ENCODE peak calls at places on chromosomes 16 and 17, in four cellular contexts. One of them, this sample, is unnamed.

GRCh38 chr17:82356845-82357355 is 2.1 kb upstream of the TEX19 start:
- DNase-seq in T1000: no peak
- DNase-seq in glomerular endothelial cell: no peak
- DNase-seq in activated CD8-positive, alpha-beta memory T cell treated with anti-CD3 and anti-CD28 coated beads, Interleukin-2, amount 50 U/mL, for 48 hours: no peak
- DNase-seq in this sample: peak; percentile 77

GRCh38 chr16:10297341-10298006 is 88.4 kb upstream of the ATF7IP2 start:
- DNase-seq in activated CD8-positive, alpha-beta memory T cell treated with anti-CD3 and anti-CD28 coated beads, Interleukin-2, amount 50 U/mL, for 48 hours: no peak
- DNase-seq in T1000: no peak
- DNase-seq in glomerular endothelial cell: no peak
- DNase-seq in this sample: no peak

GRCh38 chr17:40952675-40953074 is 14.1 kb downstream of the KRT39 start:
- DNase-seq in activated CD8-positive, alpha-beta memory T cell treated with anti-CD3 and anti-CD28 coated beads, Interleukin-2, amount 50 U/mL, for 48 hours: no peak
- DNase-seq in glomerular endothelial cell: no peak
- DNase-seq in T1000: no peak
- DNase-seq in this sample: no peak

GRCh38 chr17:76384987-76385891 is 830 bp downstream of the SPHK1 start:
- DNase-seq in glomerular endothelial cell: no peak
- DNase-seq in T1000: peak; percentile 44
- DNase-seq in activated CD8-positive, alpha-beta memory T cell treated with anti-CD3 and anti-CD28 coated beads, Interleukin-2, amount 50 U/mL, for 48 hours: peak; percentile 78
- DNase-seq in this sample: peak; percentile 99

GRCh38 chr17:43669971-43670644 is 8.4 kb upstream of the MEOX1 start:
- DNase-seq in T1000: no peak
- DNase-seq in glomerular endothelial cell: no peak
- DNase-seq in activated CD8-positive, alpha-beta memory T cell treated with anti-CD3 and anti-CD28 coated beads, Interleukin-2, amount 50 U/mL, for 48 hours: no peak
- DNase-seq in this sample: peak; percentile 75

GRCh38 chr17:19332371-19333131 is 30.0 kb downstream of the B9D1 start:
- DNase-seq in activated CD8-positive, alpha-beta memory T cell treated with anti-CD3 and anti-CD28 coated beads, Interleukin-2, amount 50 U/mL, for 48 hours: peak; percentile 52
- DNase-seq in glomerular endothelial cell: no peak
- DNase-seq in T1000: no peak
- DNase-seq in this sample: peak; percentile 45

GRCh38 chr16:53457670-53458069 is 23.4 kb downstream of the RBL2 start:
- DNase-seq in activated CD8-positive, alpha-beta memory T cell treated with anti-CD3 and anti-CD28 coated beads, Interleukin-2, amount 50 U/mL, for 48 hours: peak; percentile 66
- DNase-seq in glomerular endothelial cell: no peak
- DNase-seq in T1000: no peak
- DNase-seq in this sample: no peak

GRCh38 chr17:19904412-19904811 is 36.7 kb upstream of the ULK2 start:
- DNase-seq in activated CD8-positive, alpha-beta memory T cell treated with anti-CD3 and anti-CD28 coated beads, Interleukin-2, amount 50 U/mL, for 48 hours: no peak
- DNase-seq in glomerular endothelial cell: no peak
- DNase-seq in T1000: no peak
- DNase-seq in this sample: peak; percentile 70

GRCh38 chr17:68020451-68020779 is 15.1 kb upstream of the KPNA2 start:
- DNase-seq in glomerular endothelial cell: no peak
- DNase-seq in activated CD8-positive, alpha-beta memory T cell treated with anti-CD3 and anti-CD28 coated beads, Interleukin-2, amount 50 U/mL, for 48 hours: no peak
- DNase-seq in T1000: no peak
- DNase-seq in this sample: no peak

GRCh38 chr16:11056989-11057645 is 112.8 kb downstream of the CLEC16A start:
- DNase-seq in glomerular endothelial cell: no peak
- DNase-seq in activated CD8-positive, alpha-beta memory T cell treated with anti-CD3 and anti-CD28 coated beads, Interleukin-2, amount 50 U/mL, for 48 hours: no peak
- DNase-seq in T1000: no peak
- DNase-seq in this sample: no peak

GRCh38 chr17:67689534-67690177 is 28.1 kb upstream of the NOL11 start:
- DNase-seq in glomerular endothelial cell: peak; percentile 62
- DNase-seq in activated CD8-positive, alpha-beta memory T cell treated with anti-CD3 and anti-CD28 coated beads, Interleukin-2, amount 50 U/mL, for 48 hours: no peak
- DNase-seq in T1000: peak; percentile 5
- DNase-seq in this sample: peak; percentile 84

GRCh38 chr16:8928467-8928957 is 35.2 kb downstream of the USP7 start:
- DNase-seq in T1000: no peak
- DNase-seq in glomerular endothelial cell: no peak
- DNase-seq in activated CD8-positive, alpha-beta memory T cell treated with anti-CD3 and anti-CD28 coated beads, Interleukin-2, amount 50 U/mL, for 48 hours: peak; percentile 64
- DNase-seq in this sample: no peak

GRCh38 chr16:14369734-14370598 is 260.1 kb downstream of the PARN start:
- DNase-seq in T1000: no peak
- DNase-seq in activated CD8-positive, alpha-beta memory T cell treated with anti-CD3 and anti-CD28 coated beads, Interleukin-2, amount 50 U/mL, for 48 hours: no peak
- DNase-seq in glomerular endothelial cell: no peak
- DNase-seq in this sample: peak; percentile 95

GRCh38 chr17:1916339-1916738 is 86.5 kb downstream of the RPA1 start:
- DNase-seq in T1000: no peak
- DNase-seq in glomerular endothelial cell: no peak
- DNase-seq in activated CD8-positive, alpha-beta memory T cell treated with anti-CD3 and anti-CD28 coated beads, Interleukin-2, amount 50 U/mL, for 48 hours: no peak
- DNase-seq in this sample: no peak

GRCh38 chr16:72172105-72173034 is at the start of gene PMFBP1:
- DNase-seq in T1000: peak; percentile 39
- DNase-seq in activated CD8-positive, alpha-beta memory T cell treated with anti-CD3 and anti-CD28 coated beads, Interleukin-2, amount 50 U/mL, for 48 hours: no peak
- DNase-seq in glomerular endothelial cell: peak; percentile 81
- DNase-seq in this sample: no peak

GRCh38 chr17:50684612-50685333 is 22.9 kb downstream of the ANKRD40 start:
- DNase-seq in glomerular endothelial cell: no peak
- DNase-seq in activated CD8-positive, alpha-beta memory T cell treated with anti-CD3 and anti-CD28 coated beads, Interleukin-2, amount 50 U/mL, for 48 hours: no peak
- DNase-seq in T1000: no peak
- DNase-seq in this sample: no peak

GRCh38 chr16:3171855-3172593 is 16.0 kb upstream of the OR1F1 start:
- DNase-seq in glomerular endothelial cell: no peak
- DNase-seq in activated CD8-positive, alpha-beta memory T cell treated with anti-CD3 and anti-CD28 coated beads, Interleukin-2, amount 50 U/mL, for 48 hours: peak; percentile 92
- DNase-seq in T1000: no peak
- DNase-seq in this sample: peak; percentile 93

GRCh38 chr16:424033-424622 is 1.3 kb upstream of the RAB11FIP3 start:
- DNase-seq in activated CD8-positive, alpha-beta memory T cell treated with anti-CD3 and anti-CD28 coated beads, Interleukin-2, amount 50 U/mL, for 48 hours: no peak
- DNase-seq in T1000: peak; percentile 76
- DNase-seq in glomerular endothelial cell: peak; percentile 88
- DNase-seq in this sample: peak; percentile 99

GRCh38 chr17:5587431-5588032 is 3.2 kb upstream of the NLRP1 start:
- DNase-seq in T1000: no peak
- DNase-seq in glomerular endothelial cell: no peak
- DNase-seq in activated CD8-positive, alpha-beta memory T cell treated with anti-CD3 and anti-CD28 coated beads, Interleukin-2, amount 50 U/mL, for 48 hours: no peak
- DNase-seq in this sample: peak; percentile 43

GRCh38 chr17:28667870-28668269 is 5.9 kb downstream of the SUPT6H start:
- DNase-seq in T1000: no peak
- DNase-seq in activated CD8-positive, alpha-beta memory T cell treated with anti-CD3 and anti-CD28 coated beads, Interleukin-2, amount 50 U/mL, for 48 hours: no peak
- DNase-seq in glomerular endothelial cell: no peak
- DNase-seq in this sample: no peak

This sample was measured in osteoblast.